ENCODE peak calls at places on chromosomes 11 and 22, in six cellular contexts. One of them, this sample, is unnamed.

GRCh38 chr22:29596408-29596807 is 7.0 kb upstream of the NF2 start:
- DNase-seq in H9: no peak
- DNase-seq in H1: no peak
- DNase-seq in IMR-90: no peak
- DNase-seq in neuronal stem cell: no peak
- DNase-seq in trophoblast cell: peak
- DNase-seq in this sample: no peak

GRCh38 chr11:104057908-104058307 is 21.5 kb downstream of the DDI1 start:
- DNase-seq in trophoblast cell: no peak
- DNase-seq in neuronal stem cell: no peak
- DNase-seq in H1: no peak
- DNase-seq in H9: no peak
- DNase-seq in IMR-90: no peak
- DNase-seq in this sample: no peak

GRCh38 chr11:83863272-83863671 is 577.1 kb upstream of the CCDC90B start:
- DNase-seq in neuronal stem cell: no peak
- DNase-seq in H1: no peak
- DNase-seq in H9: no peak
- DNase-seq in trophoblast cell: no peak
- DNase-seq in IMR-90: no peak
- DNase-seq in this sample: no peak

GRCh38 chr22:49429066-49429465 is 398.6 kb downstream of the BRD1 start:
- DNase-seq in trophoblast cell: no peak
- DNase-seq in IMR-90: no peak
- DNase-seq in neuronal stem cell: no peak
- DNase-seq in H1: no peak
- DNase-seq in H9: no peak
- DNase-seq in this sample: no peak

GRCh38 chr11:35235944-35236666 is 97.1 kb downstream of the CD44 start:
- DNase-seq in neuronal stem cell: no peak
- DNase-seq in trophoblast cell: no peak
- DNase-seq in H1: no peak
- DNase-seq in H9: no peak
- DNase-seq in IMR-90: no peak
- DNase-seq in this sample: no peak

GRCh38 chr11:132771746-132772145 is 760.6 kb downstream of the OPCML start:
- DNase-seq in neuronal stem cell: no peak
- DNase-seq in H1: no peak
- DNase-seq in IMR-90: no peak
- DNase-seq in trophoblast cell: no peak
- DNase-seq in H9: no peak
- DNase-seq in this sample: no peak

GRCh38 chr11:27485930-27486773 is 13.6 kb upstream of the LGR4 start:
- DNase-seq in H9: no peak
- DNase-seq in H1: no peak
- DNase-seq in trophoblast cell: peak
- DNase-seq in neuronal stem cell: peak
- DNase-seq in IMR-90: peak
- DNase-seq in this sample: peak

GRCh38 chr11:73991471-73992006 is 8.9 kb upstream of the UCP2 start:
- DNase-seq in neuronal stem cell: no peak
- DNase-seq in trophoblast cell: no peak
- DNase-seq in H1: no peak
- DNase-seq in H9: no peak
- DNase-seq in IMR-90: no peak
- DNase-seq in this sample: no peak

GRCh38 chr11:59144096-59144495 is 1.4 kb downstream of the FAM111A start:
- DNase-seq in neuronal stem cell: no peak
- DNase-seq in trophoblast cell: no peak
- DNase-seq in IMR-90: peak
- DNase-seq in H1: no peak
- DNase-seq in H9: no peak
- DNase-seq in this sample: no peak

GRCh38 chr11:64181506-64182411 is 4.2 kb upstream of the STIP1 start:
- DNase-seq in H9: peak
- DNase-seq in trophoblast cell: peak
- DNase-seq in IMR-90: peak
- DNase-seq in H1: peak
- DNase-seq in neuronal stem cell: no peak
- DNase-seq in this sample: peak

GRCh38 chr11:19080579-19080993 is 20.1 kb upstream of the MRGPRX2 start:
- DNase-seq in H9: no peak
- DNase-seq in H1: no peak
- DNase-seq in trophoblast cell: peak
- DNase-seq in IMR-90: peak
- DNase-seq in neuronal stem cell: no peak
- DNase-seq in this sample: peak

GRCh38 chr11:15655552-15655951 is 540.8 kb downstream of the INSC start:
- DNase-seq in H1: no peak
- DNase-seq in IMR-90: no peak
- DNase-seq in neuronal stem cell: no peak
- DNase-seq in trophoblast cell: peak
- DNase-seq in H9: no peak
- DNase-seq in this sample: no peak

GRCh38 chr11:120969993-120970392 is 53.9 kb upstream of the TBCEL start:
- DNase-seq in trophoblast cell: no peak
- DNase-seq in neuronal stem cell: no peak
- DNase-seq in H1: no peak
- DNase-seq in H9: no peak
- DNase-seq in IMR-90: no peak
- DNase-seq in this sample: no peak

GRCh38 chr11:95487391-95487790 is 256.4 kb upstream of the SESN3 start:
- DNase-seq in H9: no peak
- DNase-seq in IMR-90: no peak
- DNase-seq in neuronal stem cell: no peak
- DNase-seq in H1: no peak
- DNase-seq in trophoblast cell: peak
- DNase-seq in this sample: no peak

GRCh38 chr11:95494167-95494566 is 263.2 kb upstream of the SESN3 start:
- DNase-seq in IMR-90: no peak
- DNase-seq in neuronal stem cell: no peak
- DNase-seq in trophoblast cell: no peak
- DNase-seq in H9: no peak
- DNase-seq in H1: no peak
- DNase-seq in this sample: no peak

GRCh38 chr11:95487938-95488337 is 256.9 kb upstream of the SESN3 start:
- DNase-seq in trophoblast cell: no peak
- DNase-seq in H1: no peak
- DNase-seq in H9: no peak
- DNase-seq in neuronal stem cell: no peak
- DNase-seq in IMR-90: no peak
- DNase-seq in this sample: no peak

GRCh38 chr11:95486979-95487378 is 256.0 kb upstream of the SESN3 start:
- DNase-seq in IMR-90: no peak
- DNase-seq in trophoblast cell: no peak
- DNase-seq in H1: no peak
- DNase-seq in neuronal stem cell: no peak
- DNase-seq in H9: no peak
- DNase-seq in this sample: no peak

DNA sequence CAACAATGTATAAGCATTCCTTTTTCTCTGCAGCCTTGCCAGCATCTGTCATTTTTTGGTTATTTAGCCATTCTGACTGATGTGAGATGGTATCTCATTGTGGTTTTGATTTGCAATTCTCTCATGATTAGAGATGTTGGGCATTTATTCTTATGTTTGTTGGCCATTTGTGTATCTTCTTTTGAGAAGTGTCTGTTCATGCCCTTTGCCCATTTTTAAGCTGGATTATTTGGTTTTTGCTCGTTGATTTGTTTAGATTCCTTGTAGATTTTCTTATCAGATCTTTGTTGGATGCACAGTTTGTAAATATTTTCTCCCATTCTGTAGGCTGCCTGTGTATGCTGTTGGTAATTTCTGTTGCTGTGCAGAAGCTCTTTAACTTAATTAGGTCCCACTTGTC is 259.6 kb upstream of the SESN3 start:
- DNase-seq in H1: no peak
- DNase-seq in neuronal stem cell: no peak
- DNase-seq in IMR-90: no peak
- DNase-seq in H9: no peak
- DNase-seq in trophoblast cell: peak
- DNase-seq in this sample: no peak
- H3K14ac ChIP-seq in H1: no peak
- H3K14ac ChIP-seq in neuronal stem cell: no peak
- H3K14ac ChIP-seq in IMR-90: no peak
- H3K14ac ChIP-seq in H9: no peak
- H3K14ac ChIP-seq in trophoblast cell: no peak
- H3K14ac ChIP-seq in this sample: no peak

GRCh38 chr22:47738472-47739013 is 976.1 kb downstream of the TBC1D22A start:
- DNase-seq in neuronal stem cell: no peak
- DNase-seq in H1: no peak
- DNase-seq in H9: no peak
- DNase-seq in IMR-90: no peak
- DNase-seq in trophoblast cell: no peak
- DNase-seq in this sample: no peak
- H2BK5ac ChIP-seq in neuronal stem cell: no peak
- H2BK5ac ChIP-seq in H1: no peak
- H2BK5ac ChIP-seq in H9: no peak
- H2BK5ac ChIP-seq in IMR-90: no peak
- H2BK5ac ChIP-seq in trophoblast cell: no peak
- H2BK5ac ChIP-seq in this sample: no peak

GRCh38 chr11:10744206-10744605 is 6.8 kb upstream of the CTR9 start:
- DNase-seq in H1: no peak
- DNase-seq in H9: no peak
- DNase-seq in IMR-90: no peak
- DNase-seq in neuronal stem cell: no peak
- DNase-seq in trophoblast cell: no peak
- DNase-seq in this sample: no peak
- H3K14ac ChIP-seq in H1: no peak
- H3K14ac ChIP-seq in H9: no peak
- H3K14ac ChIP-seq in IMR-90: no peak
- H3K14ac ChIP-seq in neuronal stem cell: no peak
- H3K14ac ChIP-seq in trophoblast cell: no peak
- H3K14ac ChIP-seq in this sample: no peak

GRCh38 chr11:58055806-58056401 is 25.2 kb downstream of the OR6Q1 start:
- DNase-seq in trophoblast cell: no peak
- DNase-seq in H9: no peak
- DNase-seq in H1: no peak
- DNase-seq in neuronal stem cell: no peak
- DNase-seq in IMR-90: no peak
- DNase-seq in this sample: no peak

GRCh38 chr11:58057481-58057880 is 26.7 kb downstream of the OR6Q1 start:
- DNase-seq in neuronal stem cell: no peak
- DNase-seq in trophoblast cell: peak
- DNase-seq in H9: no peak
- DNase-seq in IMR-90: peak
- DNase-seq in H1: no peak
- DNase-seq in this sample: peak

GRCh38 chr11:58059011-58059358 is 28.2 kb downstream of the OR6Q1 start:
- DNase-seq in trophoblast cell: peak
- DNase-seq in H9: no peak
- DNase-seq in neuronal stem cell: peak
- DNase-seq in H1: no peak
- DNase-seq in IMR-90: peak
- DNase-seq in this sample: peak

GRCh38 chr11:58060535-58060934 is 29.8 kb downstream of the OR6Q1 start:
- DNase-seq in H1: no peak
- DNase-seq in H9: no peak
- DNase-seq in neuronal stem cell: no peak
- DNase-seq in IMR-90: no peak
- DNase-seq in trophoblast cell: no peak
- DNase-seq in this sample: no peak

GRCh38 chr11:58058276-58059010 is 27.7 kb downstream of the OR6Q1 start:
- DNase-seq in IMR-90: no peak
- DNase-seq in neuronal stem cell: no peak
- DNase-seq in H9: no peak
- DNase-seq in trophoblast cell: no peak
- DNase-seq in H1: no peak
- DNase-seq in this sample: no peak
- H2BK5ac ChIP-seq in IMR-90: peak
- H2BK5ac ChIP-seq in neuronal stem cell: peak
- H2BK5ac ChIP-seq in H9: no peak
- H2BK5ac ChIP-seq in trophoblast cell: peak
- H2BK5ac ChIP-seq in H1: peak
- H2BK5ac ChIP-seq in this sample: peak

This sample was measured in mesenchymal stem cell.